ENCODE peak calls at places on chromosomes 1 and 21, in six cellular contexts. M is SK-N-SH, D is HCT116, H is K562, K is H1, G is GM12878. B is an unnamed sample.

GRCh38 chr1:12095822-12096263 is 32.7 kb downstream of the TNFRSF8 start:
- DNase-seq in M (no peak), D (no peak), H (peak), K (no peak), G (no peak), B (no peak)

GRCh38 chr1:150507912-150508864 is at the start of gene ECM1:
- DNase-seq in M (no peak), D (no peak), H (peak), K (no peak), G (no peak), B (no peak)

GRCh38 chr21:28754127-28754611 is 238.5 kb downstream of the LTN1 start:
- DNase-seq in M (no peak), D (no peak), H (no peak), K (no peak), G (no peak), B (no peak)

GRCh38 chr1:39902121-39902807 is 547 bp upstream of the MYCL start:
- DNase-seq in M (peak), D (peak), H (peak), K (peak), G (no peak), B (peak)

GRCh38 chr1:35663434-35663833 is 22.1 kb upstream of the PSMB2 start:
- DNase-seq in M (no peak), D (no peak), H (no peak), K (no peak), G (no peak), B (no peak)

GRCh38 chr1:212630159-212630900 is 21.8 kb downstream of the ATF3 start:
- DNase-seq in M (peak), D (peak), H (peak), K (peak), G (no peak), B (peak)

GRCh38 chr1:243732627-243733026 is 117.4 kb downstream of the AKT3 start:
- DNase-seq in M (no peak), D (no peak), H (no peak), K (no peak), G (no peak), B (no peak)

GRCh38 chr1:168693197-168693871 is 35.7 kb downstream of the DPT start:
- DNase-seq in M (no peak), D (no peak), H (no peak), K (no peak), G (no peak), B (no peak)

GRCh38 chr1:192550922-192551534 is 24.5 kb upstream of the RGS1 start:
- DNase-seq in M (no peak), D (peak), H (no peak), K (no peak), G (peak), B (no peak)

GRCh38 chr1:167984886-167985489 is 48.1 kb upstream of the MPC2 start:
- DNase-seq in M (no peak), D (no peak), H (peak), K (no peak), G (no peak), B (no peak)

GRCh38 chr1:44417351-44418021 is 12.4 kb downstream of the RNF220 start:
- DNase-seq in M (peak), D (no peak), H (no peak), K (peak), G (no peak), B (no peak)

GRCh38 chr1:54606096-54606989 is 17.0 kb downstream of the FAM151A start:
- DNase-seq in M (no peak), D (no peak), H (no peak), K (no peak), G (no peak), B (no peak)

GRCh38 chr1:224894915-224895314 is 34.6 kb upstream of the DNAH14 start:
- DNase-seq in M (peak), D (peak), H (peak), K (no peak), G (no peak), B (peak)

GRCh38 chr1:76148460-76148859 is 73.9 kb downstream of the ST6GALNAC3 start:
- DNase-seq in M (no peak), D (no peak), H (no peak), K (no peak), G (no peak), B (no peak)

GRCh38 chr1:53949023-53949611 is 3.0 kb downstream of the LRRC42 start:
- DNase-seq in M (peak), D (no peak), H (peak), K (peak), G (no peak), B (no peak)

GRCh38 chr1:109615879-109616278 is 3.5 kb downstream of the GNAT2 start:
- DNase-seq in M (no peak), D (no peak), H (no peak), K (no peak), G (no peak), B (no peak)

GRCh38 chr1:172254521-172255222 is 165.8 kb upstream of the C1orf105 start:
- DNase-seq in M (no peak), D (peak), H (no peak), K (no peak), G (no peak), B (no peak)

GRCh38 chr1:28594661-28595411 is 2.8 kb downstream of the RAB42 start:
- DNase-seq in M (no peak), D (no peak), H (no peak), K (peak), G (no peak), B (no peak)

GRCh38 chr1:175701590-175701989 is 41.8 kb downstream of the TNR start:
- DNase-seq in M (no peak), D (no peak), H (no peak), K (no peak), G (no peak), B (no peak)

GRCh38 chr1:41483960-41484844 is at the start of gene EDN2:
- DNase-seq in M (peak), D (no peak), H (no peak), K (no peak), G (no peak), B (peak)

GRCh38 chr1:46552357-46553237 is 1.1 kb upstream of the KNCN start:
- DNase-seq in M (no peak), D (no peak), H (no peak), K (no peak), G (no peak), B (no peak)

DNA sequence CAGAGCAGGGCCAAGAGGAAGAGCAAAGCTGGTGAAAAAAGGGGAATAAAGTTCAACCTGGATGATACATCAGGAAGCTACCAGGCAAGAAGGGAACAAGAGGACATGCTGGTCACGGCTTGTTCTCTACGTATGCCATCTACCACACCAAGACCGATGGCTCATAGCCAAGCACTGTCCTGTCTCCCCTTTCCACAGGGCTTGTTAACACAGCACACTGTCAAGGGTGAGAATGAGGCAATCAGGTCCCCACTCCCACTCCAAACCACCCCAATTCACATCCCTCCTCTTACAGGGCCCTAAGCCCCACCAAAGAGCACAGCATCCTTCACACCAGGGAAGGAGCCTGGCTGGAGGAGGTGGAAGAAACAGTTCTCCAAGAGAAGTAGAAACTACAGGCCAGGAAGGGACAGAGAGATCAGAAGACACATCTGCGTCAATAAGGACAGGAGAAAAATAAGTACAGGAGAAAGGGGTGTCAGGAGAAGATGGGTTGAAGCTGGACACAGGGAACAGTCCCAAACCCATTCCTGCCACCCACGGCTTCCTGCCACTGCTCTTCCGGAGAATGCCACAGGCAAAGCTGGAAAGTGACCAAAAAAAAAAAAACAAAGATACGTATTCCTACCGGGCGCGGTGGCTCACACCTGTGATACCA is 923 bp upstream of the SHC1 start:
- DNase-seq in M (no peak), D (no peak), H (no peak), K (no peak), G (no peak), B (peak)
- TF ChIP-seq JUND in M (no peak), D (no peak), H (no peak), K (no peak), G (no peak), B (no peak)

GRCh38 chr1:100354971-100355394 is 2.7 kb downstream of the CDC14A start:
- DNase-seq in M (no peak), D (peak), H (no peak), K (no peak), G (no peak), B (peak)
- TF ChIP-seq JUND in M (no peak), D (peak), H (peak), K (no peak), G (no peak), B (no peak)

DNA sequence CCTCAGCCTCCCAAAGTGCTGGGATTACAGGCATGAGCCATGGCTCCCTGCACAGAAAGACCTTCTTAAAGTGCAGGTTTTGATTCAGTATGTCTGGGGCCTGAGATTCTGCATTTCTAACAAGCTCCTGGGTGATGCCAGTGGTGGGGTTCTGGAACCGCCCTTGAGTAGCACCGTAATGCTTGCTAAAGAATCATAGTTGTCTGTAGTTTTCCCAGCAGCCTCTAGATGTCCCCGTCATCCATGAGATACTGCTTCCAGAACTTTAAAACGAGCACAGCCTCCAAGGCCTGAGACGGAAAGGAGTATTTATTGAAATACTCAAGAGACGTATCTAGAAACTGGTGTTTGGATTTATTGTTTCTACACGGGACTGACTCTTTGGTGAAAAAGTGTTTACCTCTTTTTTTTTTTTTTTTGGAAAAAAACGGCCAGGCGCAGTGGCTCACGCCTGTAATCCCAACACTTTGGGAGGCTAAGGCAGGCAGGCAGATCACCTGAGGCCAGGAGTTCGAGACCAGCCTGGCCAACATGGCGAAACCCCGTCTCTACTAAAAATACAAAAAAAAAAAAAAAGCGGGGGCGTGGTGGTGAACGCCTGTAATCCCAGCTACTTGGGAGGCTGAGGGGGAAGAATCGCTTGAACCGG is 2.6 kb upstream of the TOR3A start:
- DNase-seq in M (peak), D (peak), H (peak), K (no peak), G (no peak), B (peak)
- TF ChIP-seq JUND in M (no peak), D (no peak), H (no peak), K (no peak), G (no peak), B (no peak)

GRCh38 chr1:223234164-223234501 is 91.1 kb upstream of the TLR5 start:
- DNase-seq in M (no peak), D (no peak), H (no peak), K (peak), G (no peak), B (no peak)

GRCh38 chr1:223234534-223234933 is 91.5 kb upstream of the TLR5 start:
- DNase-seq in M (no peak), D (no peak), H (no peak), K (no peak), G (no peak), B (no peak)

GRCh38 chr1:223235091-223235490 is 92.0 kb upstream of the TLR5 start:
- DNase-seq in M (no peak), D (no peak), H (no peak), K (no peak), G (no peak), B (no peak)

GRCh38 chr1:223233019-223233409 is 90.0 kb upstream of the TLR5 start:
- DNase-seq in M (no peak), D (no peak), H (no peak), K (peak), G (no peak), B (no peak)

GRCh38 chr1:223233410-223234163 is 90.5 kb upstream of the TLR5 start:
- DNase-seq in M (no peak), D (peak), H (peak), K (peak), G (no peak), B (no peak)
- TF ChIP-seq JUND in M (peak), D (peak), H (peak), K (no peak), G (no peak), B (no peak)

GRCh38 chr1:31580513-31580870 is 4.2 kb downstream of the TINAGL1 start:
- DNase-seq in M (no peak), D (no peak), H (no peak), K (no peak), G (no peak), B (no peak)
- TF ChIP-seq JUND in M (no peak), D (no peak), H (no peak), K (no peak), G (no peak), B (no peak)

DNA sequence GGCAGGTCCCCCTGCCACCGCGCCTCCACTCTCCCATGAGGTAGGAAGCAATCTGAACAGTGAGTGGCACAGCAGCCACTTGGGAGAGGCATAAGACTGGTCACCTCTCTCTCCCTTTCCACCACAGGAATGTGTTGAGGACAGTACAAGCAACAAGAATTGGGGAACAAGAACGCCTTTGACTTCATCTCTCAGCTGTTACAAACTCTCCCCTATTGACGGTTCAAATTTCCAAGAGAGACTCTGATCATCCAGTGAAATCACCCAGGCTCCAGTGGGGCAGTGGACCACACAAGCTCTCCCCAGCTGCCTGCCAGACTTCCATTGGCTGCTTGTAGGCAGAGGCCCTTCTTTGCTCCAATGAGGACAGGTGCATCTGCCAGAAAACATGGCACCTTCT is 249.9 kb upstream of the JUN start:
- DNase-seq in M (no peak), D (no peak), H (no peak), K (no peak), G (no peak), B (no peak)
- TF ChIP-seq JUND in M (no peak), D (no peak), H (no peak), K (no peak), G (no peak), B (no peak)

GRCh38 chr1:222390181-222390580 is 157.7 kb downstream of the HHIPL2 start:
- DNase-seq in M (no peak), D (no peak), H (no peak), K (no peak), G (no peak), B (no peak)

GRCh38 chr1:222399197-222399596 is 148.7 kb downstream of the HHIPL2 start:
- DNase-seq in M (no peak), D (no peak), H (no peak), K (no peak), G (no peak), B (no peak)

GRCh38 chr1:222392571-222392970 is 155.3 kb downstream of the HHIPL2 start:
- DNase-seq in M (no peak), D (no peak), H (no peak), K (no peak), G (no peak), B (no peak)

DNA sequence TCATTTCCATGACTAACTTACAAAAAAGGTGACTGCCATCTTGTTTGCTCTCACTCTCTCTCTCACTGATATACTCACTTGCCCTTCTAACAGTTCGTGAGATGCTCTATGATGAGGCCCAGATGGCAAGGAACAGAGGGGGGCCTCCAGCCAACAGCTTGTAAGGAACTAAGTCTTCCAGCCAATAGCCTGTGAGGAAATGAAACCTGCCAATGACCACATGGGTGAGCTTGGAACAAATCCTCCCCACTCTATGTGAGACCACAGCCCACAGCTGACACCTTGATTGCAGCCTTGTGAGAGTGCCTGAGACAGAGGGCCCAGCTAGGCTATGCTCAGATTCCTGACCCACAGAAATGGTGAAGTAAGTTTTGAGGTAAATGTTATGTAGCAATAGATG is 153.7 kb downstream of the HHIPL2 start:
- DNase-seq in M (no peak), D (no peak), H (no peak), K (no peak), G (no peak), B (no peak)
- TF ChIP-seq JUND in M (no peak), D (no peak), H (no peak), K (no peak), G (no peak), B (no peak)

GRCh38 chr1:91876040-91876470 is 9.9 kb downstream of the TGFBR3 start:
- DNase-seq in M (no peak), D (no peak), H (no peak), K (no peak), G (peak), B (no peak)
- TF ChIP-seq JUND in M (no peak), D (no peak), H (no peak), K (no peak), G (peak), B (no peak)

GRCh38 chr1:116811321-116811720 is 57.1 kb downstream of the CD2 start:
- DNase-seq in M (no peak), D (no peak), H (no peak), K (no peak), G (no peak), B (no peak)
- TF ChIP-seq JUND in M (no peak), D (no peak), H (no peak), K (no peak), G (no peak), B (no peak)

B was measured in T47D.